ENCODE peak calls at places on chromosome 3, in five cellular contexts. E is GM12878, F is A549, N is K562, V is GM23338. Z is an unnamed sample.

GRCh38 chr3:13483286-13483685 is 3.2 kb downstream of the HDAC11 start:
- DNase-seq in E (no peak), F (no peak), N (no peak), V (no peak), Z (no peak)

GRCh38 chr3:67094769-67095168 is 96.7 kb downstream of the KBTBD8 start:
- DNase-seq in E (no peak), F (no peak), N (no peak), V (no peak), Z (no peak)

GRCh38 chr3:9279959-9280358 is 30.5 kb upstream of the SRGAP3 start:
- DNase-seq in E (no peak), F (peak), N (no peak), V (peak), Z (no peak)

GRCh38 chr3:187196573-187197094 is 652 bp upstream of the RTP1 start:
- DNase-seq in E (no peak), F (no peak), N (no peak), V (no peak), Z (no peak)

GRCh38 chr3:191334359-191334893 is 4.1 kb upstream of the UTS2B start:
- DNase-seq in E (no peak), F (no peak), N (no peak), V (no peak), Z (no peak)

GRCh38 chr3:25789596-25790556 is at the start of gene OXSM:
- DNase-seq in E (peak), F (peak), N (peak), V (peak), Z (peak)

GRCh38 chr3:118525096-118525495 is 509.6 kb downstream of the IGSF11 start:
- DNase-seq in E (peak), F (no peak), N (no peak), V (no peak), Z (no peak)

GRCh38 chr3:10517616-10518015 is 12.2 kb upstream of the ATP2B2 start:
- DNase-seq in E (no peak), F (no peak), N (no peak), V (no peak), Z (no peak)

GRCh38 chr3:177180506-177180905 is 16.8 kb downstream of the TBL1XR1 start:
- DNase-seq in E (no peak), F (no peak), N (no peak), V (no peak), Z (no peak)

GRCh38 chr3:50571486-50571885 is 2.2 kb downstream of the HEMK1 start:
- DNase-seq in E (no peak), F (no peak), N (no peak), V (no peak), Z (no peak)

GRCh38 chr3:188529228-188529627 is 375.3 kb downstream of the LPP start:
- DNase-seq in E (no peak), F (no peak), N (no peak), V (no peak), Z (no peak)

GRCh38 chr3:159829056-159829995 is 159.3 kb upstream of the IL12A start:
- DNase-seq in E (no peak), F (peak), N (no peak), V (no peak), Z (peak)

GRCh38 chr3:130894873-130895330 is 1.0 kb downstream of the ATP2C1 start:
- DNase-seq in E (no peak), F (no peak), N (peak), V (peak), Z (no peak)

GRCh38 chr3:22894877-22895276 is 308.2 kb upstream of the UBE2E2 start:
- DNase-seq in E (no peak), F (no peak), N (no peak), V (no peak), Z (no peak)

GRCh38 chr3:169283902-169284451 is 379.5 kb downstream of the MECOM start:
- DNase-seq in E (no peak), F (no peak), N (no peak), V (no peak), Z (no peak)

GRCh38 chr3:63990733-63991132 is 32.6 kb downstream of the PSMD6 start:
- DNase-seq in E (no peak), F (no peak), N (no peak), V (no peak), Z (peak)

GRCh38 chr3:46692566-46692983 is 904 bp downstream of the ALS2CL start:
- DNase-seq in E (no peak), F (peak), N (no peak), V (peak), Z (no peak)

GRCh38 chr3:113287818-113288648 is 76.7 kb downstream of the BOC start:
- DNase-seq in E (no peak), F (peak), N (peak), V (peak), Z (peak)

GRCh38 chr3:48247401-48247807 is 6.5 kb downstream of the ZNF589 start:
- DNase-seq in E (no peak), F (no peak), N (peak), V (peak), Z (no peak)

GRCh38 chr3:71672302-71672701 is 52.9 kb downstream of the EIF4E3 start:
- DNase-seq in E (no peak), F (no peak), N (no peak), V (peak), Z (no peak)

GRCh38 chr3:17025594-17026139 is 140.9 kb downstream of the PLCL2 start:
- DNase-seq in E (no peak), F (no peak), N (no peak), V (no peak), Z (no peak)

GRCh38 chr3:88896026-88896425 is 211.4 kb upstream of the EPHA3 start:
- DNase-seq in E (no peak), F (no peak), N (no peak), V (no peak), Z (no peak)

DNA sequence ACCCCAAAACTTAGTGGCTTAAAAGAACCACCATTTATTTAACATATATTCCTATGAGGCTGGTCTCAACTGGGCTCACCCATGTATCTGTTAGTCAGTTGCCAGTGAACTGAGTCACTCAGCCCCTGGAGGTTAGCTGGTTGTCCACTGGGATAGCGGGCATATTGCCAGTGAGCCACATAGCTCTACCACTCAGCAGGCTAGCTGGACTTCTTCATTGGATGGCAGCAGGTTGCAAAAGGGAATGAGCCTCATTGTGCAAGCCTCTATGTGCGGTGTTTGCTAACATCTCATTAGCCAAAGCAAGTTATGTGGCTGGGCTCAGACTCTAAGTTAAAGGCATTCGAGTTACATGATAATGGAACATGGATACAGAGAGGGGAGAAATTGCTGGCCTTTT is 8.5 kb downstream of the BTD start:
- DNase-seq in E (no peak), F (peak), N (no peak), V (no peak), Z (peak)
- TF ChIP-seq JUNB in E (no peak), F (no peak), N (no peak), V (no peak), Z (no peak)

GRCh38 chr3:72679540-72680198 is 168.6 kb downstream of the SHQ1 start:
- DNase-seq in E (no peak), F (no peak), N (no peak), V (no peak), Z (no peak)
- TF ChIP-seq JUNB in E (no peak), F (no peak), N (no peak), V (no peak), Z (no peak)

GRCh38 chr3:126159476-126159875 is 20.9 kb downstream of the ALDH1L1 start:
- DNase-seq in E (no peak), F (no peak), N (no peak), V (no peak), Z (no peak)
- TF ChIP-seq JUNB in E (no peak), F (no peak), N (no peak), V (no peak), Z (no peak)

GRCh38 chr3:140004271-140004670 is 69.3 kb downstream of the CLSTN2 start:
- DNase-seq in E (no peak), F (no peak), N (no peak), V (peak), Z (no peak)
- TF ChIP-seq JUNB in E (no peak), F (no peak), N (no peak), V (no peak), Z (no peak)

DNA sequence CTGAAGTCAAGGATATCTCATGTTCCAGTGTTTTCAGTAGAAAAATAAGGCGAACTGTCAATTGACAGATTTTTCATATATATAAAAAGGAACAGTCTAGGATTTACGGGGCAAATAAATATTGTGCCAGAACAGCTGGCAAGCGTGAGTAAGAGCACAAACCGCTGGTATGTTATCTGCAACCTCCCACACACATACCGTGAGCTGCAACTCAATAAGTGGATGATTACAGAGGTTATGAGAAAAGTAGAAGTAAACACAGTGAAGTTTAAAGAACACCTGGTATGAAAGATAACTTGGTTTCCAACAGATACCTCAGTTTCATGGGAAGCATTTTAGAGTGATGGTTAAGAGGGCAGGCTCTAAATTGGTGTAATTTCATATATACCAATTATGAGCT is 733.4 kb downstream of the TUSC7 start:
- DNase-seq in E (no peak), F (no peak), N (no peak), V (no peak), Z (no peak)
- TF ChIP-seq JUNB in E (no peak), F (no peak), N (no peak), V (no peak), Z (no peak)

GRCh38 chr3:58051196-58051595 is 43.0 kb downstream of the FLNB start:
- DNase-seq in E (no peak), F (peak), N (no peak), V (no peak), Z (no peak)

GRCh38 chr3:58054652-58055051 is 46.4 kb downstream of the FLNB start:
- DNase-seq in E (no peak), F (no peak), N (no peak), V (no peak), Z (no peak)

GRCh38 chr3:58049143-58049785 is 41.0 kb downstream of the FLNB start:
- DNase-seq in E (no peak), F (peak), N (peak), V (peak), Z (peak)

GRCh38 chr3:58055309-58055708 is 47.1 kb downstream of the FLNB start:
- DNase-seq in E (no peak), F (no peak), N (no peak), V (no peak), Z (no peak)

DNA sequence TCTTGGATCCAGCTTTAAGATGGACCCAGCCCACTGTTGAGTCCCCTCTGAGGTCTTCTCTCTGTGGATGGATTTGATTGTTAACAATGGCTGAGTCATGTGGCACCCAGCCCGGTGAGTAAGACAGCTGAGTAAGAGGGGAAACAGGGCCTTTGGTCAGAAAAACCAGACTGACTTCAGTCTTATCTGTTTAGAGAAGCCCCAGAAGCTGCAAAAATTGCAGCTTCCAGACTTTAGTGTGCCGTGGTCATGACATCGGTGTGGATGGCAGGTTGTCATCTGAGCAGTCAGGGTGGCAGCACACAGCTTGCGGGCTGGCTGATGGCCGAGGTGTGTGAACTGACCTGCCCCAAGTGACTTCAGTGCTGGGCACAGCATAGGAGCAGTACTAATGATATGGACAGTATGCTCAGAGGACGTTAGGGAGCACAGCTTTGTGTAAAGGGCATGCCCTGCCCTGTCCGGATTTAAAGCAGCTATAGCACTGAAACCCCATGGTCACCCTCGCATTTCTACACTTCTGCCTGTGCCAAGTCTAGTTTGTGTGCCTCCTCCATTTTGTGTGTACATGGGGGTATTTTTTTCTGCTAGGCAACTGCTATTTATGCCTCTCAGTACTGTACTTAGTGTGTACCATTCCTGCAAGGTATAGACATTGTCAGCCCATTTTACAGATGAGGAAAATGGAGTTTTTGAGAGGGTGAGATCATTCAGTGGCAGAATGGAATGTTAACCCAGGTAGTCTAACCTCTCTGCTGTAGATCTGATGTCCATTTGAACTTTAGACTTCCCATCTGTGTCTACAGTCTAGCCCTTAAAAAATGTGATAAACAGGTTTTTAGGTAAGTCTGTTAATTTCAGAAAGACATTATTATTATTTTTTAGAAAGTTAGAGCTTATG is 44.4 kb downstream of the FLNB start:
- DNase-seq in E (no peak), F (peak), N (peak), V (no peak), Z (peak)
- TF ChIP-seq JUNB in E (peak), F (peak), N (no peak), V (no peak), Z (peak)

GRCh38 chr3:155714295-155714718 is 30.6 kb downstream of the PLCH1 start:
- DNase-seq in E (no peak), F (no peak), N (peak), V (peak), Z (peak)

GRCh38 chr3:155712008-155712407 is 32.9 kb downstream of the PLCH1 start:
- DNase-seq in E (peak), F (no peak), N (no peak), V (no peak), Z (no peak)
- TF ChIP-seq JUNB in E (peak), F (no peak), N (no peak), V (no peak), Z (no peak)